ENCODE peak calls at places on chromosomes 2 and 18, in four cellular contexts. One of them, this sample, is unnamed.

GRCh38 chr2:239291505-239292350 is 109.1 kb downstream of the HDAC4 start:
- DNase-seq in iris pigment epithelial cell: no peak
- DNase-seq in stimulated activated CD8-positive, alpha-beta memory T cell treated with anti-CD3 and anti-CD28 coated beads, Interleukin-2, amount 100 ng/mL, for 48 hours: no peak
- DNase-seq in left cardiac atrium: peak
- DNase-seq in this sample: no peak

GRCh38 chr2:49241991-49242390 is 87.7 kb upstream of the FSHR start:
- DNase-seq in stimulated activated CD8-positive, alpha-beta memory T cell treated with anti-CD3 and anti-CD28 coated beads, Interleukin-2, amount 100 ng/mL, for 48 hours: no peak
- DNase-seq in left cardiac atrium: no peak
- DNase-seq in iris pigment epithelial cell: no peak
- DNase-seq in this sample: no peak

GRCh38 chr2:17975401-17975800 is 96.9 kb downstream of the KCNS3 start:
- DNase-seq in stimulated activated CD8-positive, alpha-beta memory T cell treated with anti-CD3 and anti-CD28 coated beads, Interleukin-2, amount 100 ng/mL, for 48 hours: no peak
- DNase-seq in iris pigment epithelial cell: no peak
- DNase-seq in left cardiac atrium: no peak
- DNase-seq in this sample: no peak

GRCh38 chr2:96409543-96410184 is 74.1 kb downstream of the NCAPH start:
- DNase-seq in stimulated activated CD8-positive, alpha-beta memory T cell treated with anti-CD3 and anti-CD28 coated beads, Interleukin-2, amount 100 ng/mL, for 48 hours: no peak
- DNase-seq in left cardiac atrium: peak
- DNase-seq in iris pigment epithelial cell: no peak
- DNase-seq in this sample: no peak

GRCh38 chr2:46873632-46874068 is 42.0 kb downstream of the MCFD2 start:
- DNase-seq in stimulated activated CD8-positive, alpha-beta memory T cell treated with anti-CD3 and anti-CD28 coated beads, Interleukin-2, amount 100 ng/mL, for 48 hours: no peak
- DNase-seq in left cardiac atrium: peak
- DNase-seq in iris pigment epithelial cell: peak
- DNase-seq in this sample: no peak

GRCh38 chr18:49745051-49746014 is 68.0 kb downstream of the ACAA2 start:
- DNase-seq in stimulated activated CD8-positive, alpha-beta memory T cell treated with anti-CD3 and anti-CD28 coated beads, Interleukin-2, amount 100 ng/mL, for 48 hours: no peak
- DNase-seq in left cardiac atrium: no peak
- DNase-seq in iris pigment epithelial cell: no peak
- DNase-seq in this sample: no peak

GRCh38 chr2:3256655-3257054 is 121.0 kb downstream of the EIPR1 start:
- DNase-seq in stimulated activated CD8-positive, alpha-beta memory T cell treated with anti-CD3 and anti-CD28 coated beads, Interleukin-2, amount 100 ng/mL, for 48 hours: no peak
- DNase-seq in left cardiac atrium: no peak
- DNase-seq in iris pigment epithelial cell: no peak
- DNase-seq in this sample: no peak

GRCh38 chr2:174577967-174578589 is 19.5 kb downstream of the WIPF1 start:
- DNase-seq in iris pigment epithelial cell: peak
- DNase-seq in stimulated activated CD8-positive, alpha-beta memory T cell treated with anti-CD3 and anti-CD28 coated beads, Interleukin-2, amount 100 ng/mL, for 48 hours: no peak
- DNase-seq in left cardiac atrium: no peak
- DNase-seq in this sample: peak

GRCh38 chr2:28413152-28413895 is 20.7 kb downstream of the FOSL2 start:
- DNase-seq in left cardiac atrium: no peak
- DNase-seq in iris pigment epithelial cell: no peak
- DNase-seq in stimulated activated CD8-positive, alpha-beta memory T cell treated with anti-CD3 and anti-CD28 coated beads, Interleukin-2, amount 100 ng/mL, for 48 hours: no peak
- DNase-seq in this sample: no peak

GRCh38 chr18:36756262-36756661 is 72.5 kb downstream of the TPGS2 start:
- DNase-seq in iris pigment epithelial cell: no peak
- DNase-seq in stimulated activated CD8-positive, alpha-beta memory T cell treated with anti-CD3 and anti-CD28 coated beads, Interleukin-2, amount 100 ng/mL, for 48 hours: no peak
- DNase-seq in left cardiac atrium: no peak
- DNase-seq in this sample: no peak

GRCh38 chr2:135030826-135031225 is 16.4 kb downstream of the MAP3K19 start:
- DNase-seq in left cardiac atrium: no peak
- DNase-seq in iris pigment epithelial cell: peak
- DNase-seq in stimulated activated CD8-positive, alpha-beta memory T cell treated with anti-CD3 and anti-CD28 coated beads, Interleukin-2, amount 100 ng/mL, for 48 hours: no peak
- DNase-seq in this sample: no peak

GRCh38 chr2:231701456-231702373 is 6.6 kb upstream of the PTMA start:
- DNase-seq in stimulated activated CD8-positive, alpha-beta memory T cell treated with anti-CD3 and anti-CD28 coated beads, Interleukin-2, amount 100 ng/mL, for 48 hours: no peak
- DNase-seq in iris pigment epithelial cell: peak
- DNase-seq in left cardiac atrium: peak
- DNase-seq in this sample: no peak

GRCh38 chr2:174997110-174997509 is 8.1 kb downstream of the CHN1 start:
- DNase-seq in left cardiac atrium: no peak
- DNase-seq in stimulated activated CD8-positive, alpha-beta memory T cell treated with anti-CD3 and anti-CD28 coated beads, Interleukin-2, amount 100 ng/mL, for 48 hours: no peak
- DNase-seq in iris pigment epithelial cell: peak
- DNase-seq in this sample: no peak

GRCh38 chr2:183148967-183149366 is 24.7 kb downstream of the NUP35 start:
- DNase-seq in stimulated activated CD8-positive, alpha-beta memory T cell treated with anti-CD3 and anti-CD28 coated beads, Interleukin-2, amount 100 ng/mL, for 48 hours: no peak
- DNase-seq in iris pigment epithelial cell: peak
- DNase-seq in left cardiac atrium: no peak
- DNase-seq in this sample: no peak

GRCh38 chr18:37465922-37466321 is 99.7 kb downstream of the CELF4 start:
- DNase-seq in iris pigment epithelial cell: no peak
- DNase-seq in left cardiac atrium: no peak
- DNase-seq in stimulated activated CD8-positive, alpha-beta memory T cell treated with anti-CD3 and anti-CD28 coated beads, Interleukin-2, amount 100 ng/mL, for 48 hours: no peak
- DNase-seq in this sample: no peak

GRCh38 chr2:128260239-128261138 is 58.2 kb downstream of the HS6ST1 start:
- DNase-seq in iris pigment epithelial cell: peak
- DNase-seq in stimulated activated CD8-positive, alpha-beta memory T cell treated with anti-CD3 and anti-CD28 coated beads, Interleukin-2, amount 100 ng/mL, for 48 hours: no peak
- DNase-seq in left cardiac atrium: peak
- DNase-seq in this sample: no peak

GRCh38 chr2:45647986-45648520 is 3.4 kb upstream of the PRKCE start:
- DNase-seq in stimulated activated CD8-positive, alpha-beta memory T cell treated with anti-CD3 and anti-CD28 coated beads, Interleukin-2, amount 100 ng/mL, for 48 hours: no peak
- DNase-seq in left cardiac atrium: no peak
- DNase-seq in iris pigment epithelial cell: no peak
- DNase-seq in this sample: no peak

GRCh38 chr2:26670171-26670570 is 22.4 kb upstream of the KCNK3 start:
- DNase-seq in stimulated activated CD8-positive, alpha-beta memory T cell treated with anti-CD3 and anti-CD28 coated beads, Interleukin-2, amount 100 ng/mL, for 48 hours: no peak
- DNase-seq in iris pigment epithelial cell: peak
- DNase-seq in left cardiac atrium: no peak
- DNase-seq in this sample: no peak

GRCh38 chr2:240459401-240460242 is 24.2 kb downstream of the GPC1 start:
- DNase-seq in stimulated activated CD8-positive, alpha-beta memory T cell treated with anti-CD3 and anti-CD28 coated beads, Interleukin-2, amount 100 ng/mL, for 48 hours: no peak
- DNase-seq in iris pigment epithelial cell: no peak
- DNase-seq in left cardiac atrium: peak
- DNase-seq in this sample: no peak

GRCh38 chr18:13284330-13285027 is 65.9 kb downstream of the LDLRAD4 start:
- DNase-seq in iris pigment epithelial cell: no peak
- DNase-seq in stimulated activated CD8-positive, alpha-beta memory T cell treated with anti-CD3 and anti-CD28 coated beads, Interleukin-2, amount 100 ng/mL, for 48 hours: no peak
- DNase-seq in left cardiac atrium: no peak
- DNase-seq in this sample: no peak

GRCh38 chr2:52452201-52452600 is 1315.4 kb upstream of the CHAC2 start:
- DNase-seq in stimulated activated CD8-positive, alpha-beta memory T cell treated with anti-CD3 and anti-CD28 coated beads, Interleukin-2, amount 100 ng/mL, for 48 hours: no peak
- DNase-seq in iris pigment epithelial cell: no peak
- DNase-seq in left cardiac atrium: no peak
- DNase-seq in this sample: no peak

GRCh38 chr2:4272261-4272858 is 569.0 kb downstream of the DCDC2C start:
- DNase-seq in iris pigment epithelial cell: no peak
- DNase-seq in stimulated activated CD8-positive, alpha-beta memory T cell treated with anti-CD3 and anti-CD28 coated beads, Interleukin-2, amount 100 ng/mL, for 48 hours: no peak
- DNase-seq in left cardiac atrium: no peak
- DNase-seq in this sample: no peak

GRCh38 chr2:16149349-16150243 is 209.2 kb downstream of the MYCN start:
- DNase-seq in stimulated activated CD8-positive, alpha-beta memory T cell treated with anti-CD3 and anti-CD28 coated beads, Interleukin-2, amount 100 ng/mL, for 48 hours: no peak
- DNase-seq in left cardiac atrium: no peak
- DNase-seq in iris pigment epithelial cell: no peak
- DNase-seq in this sample: no peak

GRCh38 chr2:205802069-205802468 is 119.8 kb downstream of the NRP2 start:
- DNase-seq in iris pigment epithelial cell: no peak
- DNase-seq in left cardiac atrium: no peak
- DNase-seq in stimulated activated CD8-positive, alpha-beta memory T cell treated with anti-CD3 and anti-CD28 coated beads, Interleukin-2, amount 100 ng/mL, for 48 hours: no peak
- DNase-seq in this sample: no peak

GRCh38 chr2:202034249-202035088 is 814 bp downstream of the FZD7 start:
- DNase-seq in left cardiac atrium: peak
- DNase-seq in stimulated activated CD8-positive, alpha-beta memory T cell treated with anti-CD3 and anti-CD28 coated beads, Interleukin-2, amount 100 ng/mL, for 48 hours: peak
- DNase-seq in iris pigment epithelial cell: peak
- DNase-seq in this sample: no peak

GRCh38 chr2:177147834-177148233 is 64.8 kb upstream of the HNRNPA3 start:
- DNase-seq in stimulated activated CD8-positive, alpha-beta memory T cell treated with anti-CD3 and anti-CD28 coated beads, Interleukin-2, amount 100 ng/mL, for 48 hours: no peak
- DNase-seq in left cardiac atrium: no peak
- DNase-seq in iris pigment epithelial cell: no peak
- DNase-seq in this sample: no peak

This sample was measured in activated CD8-positive, alpha-beta memory T cell treated with anti-CD3 and anti-CD28 coated beads for 4 hours.